ENCODE peak calls at places on chromosomes 7 and 10, in five cellular contexts. One of them, this sample, is unnamed.

GRCh38 chr10:127163632-127164031 is 32.8 kb downstream of the INSYN2A start:
- DNase-seq in T-cell: no peak
- DNase-seq in activated CD8-positive, alpha-beta memory T cell treated with anti-CD3 and anti-CD28 coated beads, Interleukin-2, amount 50 U/mL, for 48 hours: no peak
- DNase-seq in colonic mucosa: peak
- DNase-seq in HT1080: no peak
- DNase-seq in this sample: no peak

GRCh38 chr7:140327261-140327661 is 71.1 kb downstream of the SLC37A3 start:
- DNase-seq in T-cell: no peak
- DNase-seq in activated CD8-positive, alpha-beta memory T cell treated with anti-CD3 and anti-CD28 coated beads, Interleukin-2, amount 50 U/mL, for 48 hours: no peak
- DNase-seq in colonic mucosa: peak
- DNase-seq in HT1080: no peak
- DNase-seq in this sample: no peak

GRCh38 chr10:78524941-78525340 is 491.3 kb downstream of the RPS24 start:
- DNase-seq in T-cell: no peak
- DNase-seq in activated CD8-positive, alpha-beta memory T cell treated with anti-CD3 and anti-CD28 coated beads, Interleukin-2, amount 50 U/mL, for 48 hours: no peak
- DNase-seq in colonic mucosa: no peak
- DNase-seq in HT1080: no peak
- DNase-seq in this sample: no peak

GRCh38 chr7:138477581-138477980 is 17.5 kb downstream of the TRIM24 start:
- DNase-seq in T-cell: no peak
- DNase-seq in activated CD8-positive, alpha-beta memory T cell treated with anti-CD3 and anti-CD28 coated beads, Interleukin-2, amount 50 U/mL, for 48 hours: no peak
- DNase-seq in colonic mucosa: no peak
- DNase-seq in HT1080: no peak
- DNase-seq in this sample: no peak

GRCh38 chr7:24346129-24346528 is 62.1 kb downstream of the NPY start:
- DNase-seq in T-cell: no peak
- DNase-seq in activated CD8-positive, alpha-beta memory T cell treated with anti-CD3 and anti-CD28 coated beads, Interleukin-2, amount 50 U/mL, for 48 hours: no peak
- DNase-seq in colonic mucosa: no peak
- DNase-seq in HT1080: peak
- DNase-seq in this sample: no peak

GRCh38 chr10:110269641-110270318 is 34.9 kb downstream of the SMNDC1 start:
- DNase-seq in T-cell: no peak
- DNase-seq in activated CD8-positive, alpha-beta memory T cell treated with anti-CD3 and anti-CD28 coated beads, Interleukin-2, amount 50 U/mL, for 48 hours: no peak
- DNase-seq in colonic mucosa: peak
- DNase-seq in HT1080: no peak
- DNase-seq in this sample: no peak

GRCh38 chr7:94449151-94449725 is 54.5 kb downstream of the COL1A2 start:
- DNase-seq in T-cell: no peak
- DNase-seq in activated CD8-positive, alpha-beta memory T cell treated with anti-CD3 and anti-CD28 coated beads, Interleukin-2, amount 50 U/mL, for 48 hours: no peak
- DNase-seq in colonic mucosa: no peak
- DNase-seq in HT1080: peak
- DNase-seq in this sample: no peak

GRCh38 chr7:105345725-105346124 is 43.0 kb downstream of the SRPK2 start:
- DNase-seq in T-cell: no peak
- DNase-seq in activated CD8-positive, alpha-beta memory T cell treated with anti-CD3 and anti-CD28 coated beads, Interleukin-2, amount 50 U/mL, for 48 hours: no peak
- DNase-seq in colonic mucosa: no peak
- DNase-seq in HT1080: no peak
- DNase-seq in this sample: no peak

GRCh38 chr7:139669106-139670061 is 108.4 kb downstream of the HIPK2 start:
- DNase-seq in T-cell: no peak
- DNase-seq in activated CD8-positive, alpha-beta memory T cell treated with anti-CD3 and anti-CD28 coated beads, Interleukin-2, amount 50 U/mL, for 48 hours: no peak
- DNase-seq in colonic mucosa: no peak
- DNase-seq in HT1080: no peak
- DNase-seq in this sample: no peak

GRCh38 chr10:110962443-110962842 is 43.0 kb downstream of the SHOC2 start:
- DNase-seq in T-cell: no peak
- DNase-seq in activated CD8-positive, alpha-beta memory T cell treated with anti-CD3 and anti-CD28 coated beads, Interleukin-2, amount 50 U/mL, for 48 hours: no peak
- DNase-seq in colonic mucosa: no peak
- DNase-seq in HT1080: no peak
- DNase-seq in this sample: no peak

This sample was measured in omental fat pad.